ENCODE peak calls at places on chromosome 5, in eight cellular contexts. F is T-helper 1 cell; L is NCI-H82; A is AG04450; Z is T-cell; I is stimulated activated CD4-positive, alpha-beta T cell treated with anti-CD3 and anti-CD28 coated beads, TNF-alpha, amount 100 ng/mL, for 1 hour; Y is RPMI7951; S is CD4-positive, alpha-beta T cell. T is an unnamed sample.

GRCh38 chr5:159764283-159764927 is 151.9 kb upstream of the ADRA1B start:
- DNase-seq in F (no peak), L (no peak), A (peak; percentile 86), Z (no peak), I (no peak), Y (peak; percentile 58), S (no peak), T (no peak)

GRCh38 chr5:126516852-126517251 is 78.2 kb downstream of the ALDH7A1 start:
- DNase-seq in F (no peak), L (no peak), A (no peak), Z (no peak), I (no peak), Y (peak; percentile 28), S (no peak), T (no peak)

GRCh38 chr5:83388608-83389007 is 82.9 kb upstream of the VCAN start:
- DNase-seq in F (no peak), L (no peak), A (peak; percentile 83), Z (no peak), I (no peak), Y (no peak), S (no peak), T (no peak)

GRCh38 chr5:120463991-120464626 is at the start of gene PRR16:
- DNase-seq in F (no peak), L (peak; percentile 61), A (no peak), Z (no peak), I (no peak), Y (peak; percentile 61), S (no peak), T (peak; percentile 13)

GRCh38 chr5:97547414-97547813 is 364.4 kb upstream of the RIOK2 start:
- DNase-seq in F (no peak), L (no peak), A (no peak), Z (no peak), I (no peak), Y (no peak), S (no peak), T (no peak)

GRCh38 chr5:9851458-9851857 is 221.3 kb upstream of the TAS2R1 start:
- DNase-seq in F (no peak), L (no peak), A (peak; percentile 77), Z (no peak), I (no peak), Y (peak; percentile 83), S (no peak), T (no peak)

GRCh38 chr5:61402970-61403369 is 70.9 kb downstream of the ZSWIM6 start:
- DNase-seq in F (no peak), L (no peak), A (no peak), Z (no peak), I (no peak), Y (no peak), S (no peak), T (no peak)

GRCh38 chr5:19241690-19242089 is 746.3 kb downstream of the CDH18 start:
- DNase-seq in F (no peak), L (no peak), A (no peak), Z (no peak), I (no peak), Y (peak; percentile 62), S (no peak), T (no peak)

GRCh38 chr5:181044662-181045305 is 4.7 kb downstream of the BTNL9 start:
- DNase-seq in F (no peak), L (no peak), A (no peak), Z (no peak), I (no peak), Y (no peak), S (no peak), T (no peak)

GRCh38 chr5:77607324-77607723 is 31.2 kb downstream of the OTP start:
- DNase-seq in F (no peak), L (peak; percentile 15), A (no peak), Z (no peak), I (no peak), Y (no peak), S (no peak), T (no peak)

GRCh38 chr5:42089705-42090104 is 164.6 kb downstream of the FBXO4 start:
- DNase-seq in F (no peak), L (no peak), A (no peak), Z (no peak), I (no peak), Y (no peak), S (no peak), T (no peak)

GRCh38 chr5:10591159-10591558 is 27.3 kb downstream of the ANKRD33B start:
- DNase-seq in F (no peak), L (no peak), A (no peak), Z (no peak), I (no peak), Y (no peak), S (no peak), T (no peak)

GRCh38 chr5:123422433-123423277 is 548 bp downstream of the CEP120 start:
- DNase-seq in F (peak; percentile 13), L (peak; percentile 54), A (no peak), Z (peak; percentile 14), I (peak; percentile 5), Y (peak; percentile 19), S (peak; percentile 8), T (no peak)

GRCh38 chr5:120852222-120852860 is 388.2 kb downstream of the PRR16 start:
- DNase-seq in F (no peak), L (no peak), A (no peak), Z (no peak), I (no peak), Y (no peak), S (no peak), T (no peak)

GRCh38 chr5:15365040-15365439 is 134.9 kb upstream of the FBXL7 start:
- DNase-seq in F (no peak), L (no peak), A (no peak), Z (no peak), I (no peak), Y (no peak), S (no peak), T (no peak)

GRCh38 chr5:94705427-94705826 is 87.0 kb downstream of the SLF1 start:
- DNase-seq in F (no peak), L (no peak), A (no peak), Z (no peak), I (no peak), Y (peak; percentile 3), S (no peak), T (no peak)

GRCh38 chr5:1169608-1170115 is 31.7 kb upstream of the SLC6A19 start:
- DNase-seq in F (no peak), L (no peak), A (no peak), Z (no peak), I (no peak), Y (no peak), S (no peak), T (no peak)

GRCh38 chr5:43245724-43246385 is 53.8 kb downstream of the NIM1K start:
- DNase-seq in F (no peak), L (no peak), A (no peak), Z (no peak), I (no peak), Y (no peak), S (no peak), T (no peak)

GRCh38 chr5:7978991-7979390 is 110.0 kb downstream of the MTRR start:
- DNase-seq in F (no peak), L (no peak), A (no peak), Z (no peak), I (no peak), Y (no peak), S (no peak), T (no peak)

GRCh38 chr5:62931081-62931480 is 352.5 kb downstream of the LRRC70 start:
- DNase-seq in F (no peak), L (no peak), A (no peak), Z (no peak), I (no peak), Y (no peak), S (no peak), T (no peak)

GRCh38 chr5:67493676-67494075 is 297.1 kb upstream of the CD180 start:
- DNase-seq in F (no peak), L (peak; percentile 58), A (no peak), Z (no peak), I (no peak), Y (peak; percentile 46), S (no peak), T (peak; percentile 54)

GRCh38 chr5:132746592-132747063 is 598 bp upstream of the CCNI2 start:
- DNase-seq in F (peak; percentile 20), L (peak; percentile 4), A (no peak), Z (peak; percentile 30), I (no peak), Y (no peak), S (peak; percentile 34), T (peak; percentile 66)

GRCh38 chr5:84378961-84379360 is 5.7 kb downstream of the EDIL3 start:
- DNase-seq in F (no peak), L (no peak), A (no peak), Z (no peak), I (no peak), Y (peak; percentile 75), S (no peak), T (no peak)

GRCh38 chr5:55062039-55062779 is 38.2 kb downstream of the GZMK start:
- DNase-seq in F (peak; percentile 27), L (no peak), A (no peak), Z (peak; percentile 38), I (no peak), Y (no peak), S (peak; percentile 17), T (peak; percentile 30)

GRCh38 chr5:107673368-107674136 is 2.8 kb upstream of the EFNA5 start:
- DNase-seq in F (peak; percentile 47), L (peak; percentile 93), A (peak; percentile 68), Z (peak; percentile 51), I (peak; percentile 16), Y (peak; percentile 73), S (peak; percentile 37), T (peak; percentile 91)

GRCh38 chr5:173672891-173673290 is 56.4 kb upstream of the BOD1 start:
- DNase-seq in F (no peak), L (no peak), A (no peak), Z (no peak), I (no peak), Y (no peak), S (no peak), T (no peak)

GRCh38 chr5:39238366-39239105 is 19.2 kb upstream of the FYB1 start:
- DNase-seq in F (no peak), L (peak; percentile 51), A (no peak), Z (no peak), I (no peak), Y (no peak), S (no peak), T (no peak)

T was measured in transverse colon.